ENCODE peak calls at places on chromosomes 11 and 22, in nine cellular contexts. One of them, this sample, is unnamed.

GRCh38 chr11:117997436-117998200 is 11.4 kb downstream of the IL10RA start:
- DNase-seq in HL-60: no peak
- DNase-seq in fibroblast of mammary gland: peak; percentile 8
- DNase-seq in progenitor cell of endocrine pancreas: no peak
- DNase-seq in brain microvascular endothelial cell: no peak
- DNase-seq in AG09319: no peak
- DNase-seq in mucosa of descending colon: no peak
- DNase-seq in uterus: no peak
- DNase-seq in Peyer's patch: no peak
- DNase-seq in this sample: no peak

GRCh38 chr22:27723150-27723549 is 78.4 kb downstream of the MN1 start:
- DNase-seq in AG09319: no peak
- DNase-seq in HL-60: no peak
- DNase-seq in fibroblast of mammary gland: no peak
- DNase-seq in Peyer's patch: no peak
- DNase-seq in progenitor cell of endocrine pancreas: no peak
- DNase-seq in uterus: no peak
- DNase-seq in mucosa of descending colon: no peak
- DNase-seq in brain microvascular endothelial cell: no peak
- DNase-seq in this sample: no peak

GRCh38 chr11:110490886-110491285 is 61.1 kb downstream of the FDX1 start:
- DNase-seq in AG09319: no peak
- DNase-seq in mucosa of descending colon: no peak
- DNase-seq in progenitor cell of endocrine pancreas: no peak
- DNase-seq in HL-60: no peak
- DNase-seq in fibroblast of mammary gland: peak; percentile 90
- DNase-seq in brain microvascular endothelial cell: peak; percentile 47
- DNase-seq in Peyer's patch: no peak
- DNase-seq in uterus: no peak
- DNase-seq in this sample: peak; percentile 51

GRCh38 chr22:50599816-50600454 is 658 bp upstream of the MAPK8IP2 start:
- DNase-seq in HL-60: no peak
- DNase-seq in uterus: peak; percentile 64
- DNase-seq in fibroblast of mammary gland: no peak
- DNase-seq in mucosa of descending colon: peak; percentile 69
- DNase-seq in Peyer's patch: peak; percentile 73
- DNase-seq in brain microvascular endothelial cell: no peak
- DNase-seq in AG09319: no peak
- DNase-seq in progenitor cell of endocrine pancreas: peak; percentile 80
- DNase-seq in this sample: no peak

GRCh38 chr11:66126808-66127555 is 56.9 kb downstream of the PACS1 start:
- DNase-seq in brain microvascular endothelial cell: peak; percentile 73
- DNase-seq in Peyer's patch: no peak
- DNase-seq in progenitor cell of endocrine pancreas: no peak
- DNase-seq in uterus: peak; percentile 31
- DNase-seq in HL-60: no peak
- DNase-seq in AG09319: no peak
- DNase-seq in fibroblast of mammary gland: peak; percentile 79
- DNase-seq in mucosa of descending colon: peak; percentile 30
- DNase-seq in this sample: peak; percentile 84

GRCh38 chr11:129840236-129840635 is 24.6 kb downstream of the TMEM45B start:
- DNase-seq in mucosa of descending colon: peak; percentile 50
- DNase-seq in AG09319: no peak
- DNase-seq in uterus: no peak
- DNase-seq in brain microvascular endothelial cell: no peak
- DNase-seq in Peyer's patch: no peak
- DNase-seq in HL-60: no peak
- DNase-seq in fibroblast of mammary gland: no peak
- DNase-seq in progenitor cell of endocrine pancreas: no peak
- DNase-seq in this sample: no peak

GRCh38 chr11:126523441-126523840 is 168.0 kb downstream of the ST3GAL4 start:
- DNase-seq in HL-60: no peak
- DNase-seq in Peyer's patch: peak; percentile 34
- DNase-seq in brain microvascular endothelial cell: no peak
- DNase-seq in mucosa of descending colon: no peak
- DNase-seq in uterus: no peak
- DNase-seq in fibroblast of mammary gland: no peak
- DNase-seq in AG09319: no peak
- DNase-seq in progenitor cell of endocrine pancreas: no peak
- DNase-seq in this sample: no peak

GRCh38 chr11:19311306-19312030 is 70.7 kb upstream of the E2F8 start:
- DNase-seq in mucosa of descending colon: peak; percentile 88
- DNase-seq in progenitor cell of endocrine pancreas: peak; percentile 59
- DNase-seq in brain microvascular endothelial cell: peak; percentile 49
- DNase-seq in Peyer's patch: peak; percentile 59
- DNase-seq in uterus: peak; percentile 28
- DNase-seq in fibroblast of mammary gland: peak; percentile 61
- DNase-seq in AG09319: peak; percentile 12
- DNase-seq in HL-60: no peak
- DNase-seq in this sample: peak; percentile 3

GRCh38 chr11:75442161-75442885 is 9.3 kb upstream of the KLHL35 start:
- DNase-seq in progenitor cell of endocrine pancreas: no peak
- DNase-seq in fibroblast of mammary gland: no peak
- DNase-seq in uterus: no peak
- DNase-seq in HL-60: no peak
- DNase-seq in brain microvascular endothelial cell: no peak
- DNase-seq in AG09319: no peak
- DNase-seq in Peyer's patch: no peak
- DNase-seq in mucosa of descending colon: no peak
- DNase-seq in this sample: no peak

GRCh38 chr22:33917744-33918406 is 2.4 kb downstream of the LARGE1 start:
- DNase-seq in mucosa of descending colon: peak; percentile 10
- DNase-seq in HL-60: no peak
- DNase-seq in Peyer's patch: no peak
- DNase-seq in progenitor cell of endocrine pancreas: no peak
- DNase-seq in fibroblast of mammary gland: peak; percentile 23
- DNase-seq in brain microvascular endothelial cell: no peak
- DNase-seq in AG09319: no peak
- DNase-seq in uterus: no peak
- DNase-seq in this sample: no peak

GRCh38 chr22:37932821-37933578 is 20.4 kb downstream of the C22orf23 start:
- DNase-seq in AG09319: no peak
- DNase-seq in HL-60: no peak
- DNase-seq in Peyer's patch: no peak
- DNase-seq in progenitor cell of endocrine pancreas: no peak
- DNase-seq in uterus: peak; percentile 36
- DNase-seq in fibroblast of mammary gland: no peak
- DNase-seq in brain microvascular endothelial cell: no peak
- DNase-seq in mucosa of descending colon: peak; percentile 14
- DNase-seq in this sample: no peak

GRCh38 chr11:76445122-76446084 is 585 bp downstream of the EMSY start:
- DNase-seq in progenitor cell of endocrine pancreas: peak; percentile 56
- DNase-seq in mucosa of descending colon: peak; percentile 80
- DNase-seq in fibroblast of mammary gland: peak; percentile 85
- DNase-seq in uterus: peak; percentile 64
- DNase-seq in HL-60: peak; percentile 73
- DNase-seq in brain microvascular endothelial cell: peak; percentile 94
- DNase-seq in AG09319: peak; percentile 49
- DNase-seq in Peyer's patch: peak; percentile 84
- DNase-seq in this sample: peak; percentile 87

GRCh38 chr22:37045958-37046357 is 5.6 kb upstream of the KCTD17 start:
- DNase-seq in progenitor cell of endocrine pancreas: no peak
- DNase-seq in Peyer's patch: no peak
- DNase-seq in mucosa of descending colon: no peak
- DNase-seq in fibroblast of mammary gland: peak; percentile 46
- DNase-seq in HL-60: no peak
- DNase-seq in brain microvascular endothelial cell: peak; percentile 44
- DNase-seq in AG09319: no peak
- DNase-seq in uterus: no peak
- DNase-seq in this sample: peak; percentile 24

GRCh38 chr11:75919525-75919924 is 104.5 kb downstream of the UVRAG start:
- DNase-seq in Peyer's patch: no peak
- DNase-seq in uterus: no peak
- DNase-seq in AG09319: no peak
- DNase-seq in progenitor cell of endocrine pancreas: no peak
- DNase-seq in brain microvascular endothelial cell: no peak
- DNase-seq in fibroblast of mammary gland: peak; percentile 38
- DNase-seq in HL-60: no peak
- DNase-seq in mucosa of descending colon: no peak
- DNase-seq in this sample: no peak

GRCh38 chr11:92810423-92810822 is 159.0 kb upstream of the MTNR1B start:
- DNase-seq in brain microvascular endothelial cell: no peak
- DNase-seq in Peyer's patch: no peak
- DNase-seq in mucosa of descending colon: no peak
- DNase-seq in HL-60: no peak
- DNase-seq in fibroblast of mammary gland: no peak
- DNase-seq in uterus: no peak
- DNase-seq in AG09319: no peak
- DNase-seq in progenitor cell of endocrine pancreas: no peak
- DNase-seq in this sample: no peak

GRCh38 chr11:106468091-106468490 is 390.6 kb downstream of the AASDHPPT start:
- DNase-seq in uterus: no peak
- DNase-seq in AG09319: no peak
- DNase-seq in progenitor cell of endocrine pancreas: no peak
- DNase-seq in fibroblast of mammary gland: peak; percentile 66
- DNase-seq in HL-60: no peak
- DNase-seq in mucosa of descending colon: no peak
- DNase-seq in brain microvascular endothelial cell: peak; percentile 81
- DNase-seq in Peyer's patch: no peak
- DNase-seq in this sample: peak; percentile 86

GRCh38 chr11:77633856-77634425 is 3.7 kb downstream of the CLNS1A start:
- DNase-seq in AG09319: no peak
- DNase-seq in uterus: no peak
- DNase-seq in mucosa of descending colon: no peak
- DNase-seq in brain microvascular endothelial cell: no peak
- DNase-seq in Peyer's patch: no peak
- DNase-seq in HL-60: no peak
- DNase-seq in fibroblast of mammary gland: no peak
- DNase-seq in progenitor cell of endocrine pancreas: no peak
- DNase-seq in this sample: no peak

GRCh38 chr11:69102161-69102695 is 53.5 kb downstream of the TPCN2 start:
- DNase-seq in brain microvascular endothelial cell: no peak
- DNase-seq in mucosa of descending colon: no peak
- DNase-seq in uterus: no peak
- DNase-seq in progenitor cell of endocrine pancreas: no peak
- DNase-seq in Peyer's patch: no peak
- DNase-seq in fibroblast of mammary gland: no peak
- DNase-seq in HL-60: no peak
- DNase-seq in AG09319: no peak
- DNase-seq in this sample: no peak

DNA sequence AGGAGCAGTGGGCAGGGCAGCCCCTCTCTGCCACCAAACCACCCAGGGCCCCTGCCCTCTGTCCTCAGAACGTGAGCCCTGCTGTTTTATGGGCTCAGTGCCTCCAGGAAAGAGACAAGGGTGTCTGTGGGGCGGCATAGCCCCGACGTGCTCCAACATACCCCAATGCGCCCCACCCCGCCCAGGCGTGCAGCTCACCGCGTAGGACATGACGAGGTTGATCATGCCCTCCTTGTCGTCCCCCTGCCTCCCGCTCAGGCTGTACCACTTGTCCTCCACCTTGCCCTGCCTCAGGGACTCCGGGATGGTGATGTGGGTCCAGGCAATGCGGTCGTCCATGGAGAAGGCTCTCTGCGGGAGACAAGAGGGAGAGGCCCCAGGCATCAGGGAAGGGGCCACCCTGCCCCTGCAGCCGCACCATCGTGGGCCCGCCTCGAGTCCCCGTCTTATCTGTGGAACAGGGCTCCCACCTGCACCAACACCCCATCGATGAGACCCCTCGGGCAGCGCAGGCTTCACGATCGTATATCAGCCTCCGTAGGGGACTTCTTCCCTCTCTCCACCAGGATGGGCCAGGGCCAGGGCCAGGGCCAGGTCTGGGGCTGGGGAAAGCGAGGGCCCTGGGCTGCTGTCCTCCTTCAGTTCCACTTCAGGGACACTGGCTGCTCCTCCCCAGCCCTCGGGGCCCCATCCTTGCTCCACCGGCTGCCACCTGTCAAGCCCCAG is 20.8 kb downstream of the TOLLIP start:
- DNase-seq in uterus: no peak
- DNase-seq in brain microvascular endothelial cell: no peak
- DNase-seq in HL-60: no peak
- DNase-seq in Peyer's patch: no peak
- DNase-seq in mucosa of descending colon: no peak
- DNase-seq in AG09319: no peak
- DNase-seq in fibroblast of mammary gland: no peak
- DNase-seq in progenitor cell of endocrine pancreas: no peak
- DNase-seq in this sample: no peak
- TF ChIP-seq CTCF in uterus: no peak
- TF ChIP-seq CTCF in brain microvascular endothelial cell: no peak
- TF ChIP-seq CTCF in HL-60: no peak
- TF ChIP-seq CTCF in Peyer's patch: no peak
- TF ChIP-seq CTCF in mucosa of descending colon: no peak
- TF ChIP-seq CTCF in AG09319: no peak
- TF ChIP-seq CTCF in fibroblast of mammary gland: no peak
- TF ChIP-seq CTCF in progenitor cell of endocrine pancreas: no peak
- TF ChIP-seq CTCF in this sample: no peak

GRCh38 chr11:32154275-32154674 is 63.4 kb downstream of the RCN1 start:
- DNase-seq in mucosa of descending colon: no peak
- DNase-seq in Peyer's patch: no peak
- DNase-seq in HL-60: no peak
- DNase-seq in fibroblast of mammary gland: peak; percentile 32
- DNase-seq in brain microvascular endothelial cell: peak; percentile 54
- DNase-seq in progenitor cell of endocrine pancreas: no peak
- DNase-seq in AG09319: no peak
- DNase-seq in uterus: no peak
- DNase-seq in this sample: peak; percentile 26
- TF ChIP-seq CTCF in mucosa of descending colon: no peak
- TF ChIP-seq CTCF in Peyer's patch: no peak
- TF ChIP-seq CTCF in HL-60: no peak
- TF ChIP-seq CTCF in fibroblast of mammary gland: no peak
- TF ChIP-seq CTCF in brain microvascular endothelial cell: peak; percentile 64
- TF ChIP-seq CTCF in progenitor cell of endocrine pancreas: peak; percentile 24
- TF ChIP-seq CTCF in AG09319: no peak
- TF ChIP-seq CTCF in uterus: no peak
- TF ChIP-seq CTCF in this sample: no peak

DNA sequence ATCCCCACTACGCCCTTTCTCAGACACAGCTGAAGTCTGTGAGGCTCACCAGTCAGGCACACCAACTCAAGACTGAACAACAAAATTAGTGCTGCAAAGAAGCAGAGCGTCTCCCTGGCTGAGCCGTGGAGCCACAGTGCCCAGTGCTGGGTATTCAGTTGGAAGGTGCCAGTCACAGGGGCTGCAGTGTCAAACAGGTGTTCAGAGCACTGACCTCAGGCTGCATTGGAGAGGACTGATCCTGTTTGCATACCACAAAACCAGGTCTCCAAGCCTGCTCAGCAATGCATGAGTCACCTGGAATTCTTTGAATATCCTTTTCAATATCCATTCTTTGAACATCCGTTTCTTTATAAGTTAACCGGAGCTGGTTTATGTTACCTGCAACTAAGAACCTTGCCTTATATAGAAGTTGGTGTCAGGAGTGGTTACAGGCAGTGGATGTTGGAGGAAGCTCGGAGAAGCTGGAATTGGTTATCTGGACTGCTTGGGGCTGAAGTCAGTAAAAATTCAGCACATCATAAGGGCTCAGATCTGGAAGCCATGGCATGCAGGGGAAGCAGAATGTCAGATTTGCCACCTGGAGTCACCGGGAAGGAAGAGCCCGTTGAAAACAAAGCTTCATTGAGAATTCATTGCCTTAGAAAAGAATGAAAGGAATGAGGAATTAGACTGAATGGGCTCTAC is 30.3 kb downstream of the PDGFB start:
- DNase-seq in Peyer's patch: no peak
- DNase-seq in uterus: no peak
- DNase-seq in progenitor cell of endocrine pancreas: no peak
- DNase-seq in mucosa of descending colon: no peak
- DNase-seq in AG09319: no peak
- DNase-seq in fibroblast of mammary gland: peak; percentile 5
- DNase-seq in brain microvascular endothelial cell: no peak
- DNase-seq in HL-60: no peak
- DNase-seq in this sample: peak; percentile 49
- TF ChIP-seq CTCF in Peyer's patch: no peak
- TF ChIP-seq CTCF in uterus: no peak
- TF ChIP-seq CTCF in progenitor cell of endocrine pancreas: no peak
- TF ChIP-seq CTCF in mucosa of descending colon: no peak
- TF ChIP-seq CTCF in AG09319: no peak
- TF ChIP-seq CTCF in fibroblast of mammary gland: no peak
- TF ChIP-seq CTCF in brain microvascular endothelial cell: no peak
- TF ChIP-seq CTCF in HL-60: no peak
- TF ChIP-seq CTCF in this sample: no peak

GRCh38 chr11:27698872-27699241 is 1.4 kb downstream of the BDNF start:
- DNase-seq in brain microvascular endothelial cell: peak; percentile 89
- DNase-seq in Peyer's patch: peak; percentile 78
- DNase-seq in mucosa of descending colon: peak; percentile 81
- DNase-seq in AG09319: peak; percentile 80
- DNase-seq in fibroblast of mammary gland: peak; percentile 76
- DNase-seq in HL-60: peak; percentile 55
- DNase-seq in uterus: peak; percentile 50
- DNase-seq in progenitor cell of endocrine pancreas: peak; percentile 84
- DNase-seq in this sample: peak; percentile 87
- TF ChIP-seq CTCF in brain microvascular endothelial cell: peak; percentile 87
- TF ChIP-seq CTCF in Peyer's patch: no peak
- TF ChIP-seq CTCF in mucosa of descending colon: peak; percentile 66
- TF ChIP-seq CTCF in AG09319: peak; percentile 80
- TF ChIP-seq CTCF in fibroblast of mammary gland: peak; percentile 72
- TF ChIP-seq CTCF in HL-60: peak; percentile 28
- TF ChIP-seq CTCF in uterus: peak; percentile 59
- TF ChIP-seq CTCF in progenitor cell of endocrine pancreas: peak; percentile 86
- TF ChIP-seq CTCF in this sample: peak; percentile 56